ENCODE peak calls at places on chromosomes 5 and 9, in ten cellular contexts. One of them, this sample, is unnamed.

GRCh38 chr5:94992325-94992724 is 292.6 kb downstream of the MCTP1 start:
- DNase-seq in activated CD4-positive, alpha-beta T cell treated with anti-CD3 and anti-CD28 coated beads, Interleukin-2, amount 50 U/mL, for 4 hours: no peak
- DNase-seq in GM23248: no peak
- DNase-seq in uterus: no peak
- DNase-seq in activated CD8-positive, alpha-beta T cell treated with anti-CD3 and anti-CD28 coated beads for 36 hours: no peak
- DNase-seq in brain microvascular endothelial cell: no peak
- DNase-seq in transverse colon: no peak
- DNase-seq in BJ: no peak
- DNase-seq in mesendoderm: peak; percentile 25
- DNase-seq in Karpas-422: no peak
- DNase-seq in this sample: no peak

GRCh38 chr5:75335952-75336624 is 932 bp upstream of the HMGCR start:
- DNase-seq in activated CD4-positive, alpha-beta T cell treated with anti-CD3 and anti-CD28 coated beads, Interleukin-2, amount 50 U/mL, for 4 hours: peak; percentile 3
- DNase-seq in GM23248: peak; percentile 92
- DNase-seq in uterus: peak; percentile 33
- DNase-seq in activated CD8-positive, alpha-beta T cell treated with anti-CD3 and anti-CD28 coated beads for 36 hours: no peak
- DNase-seq in brain microvascular endothelial cell: peak; percentile 86
- DNase-seq in transverse colon: peak; percentile 59
- DNase-seq in BJ: peak; percentile 38
- DNase-seq in mesendoderm: peak; percentile 86
- DNase-seq in Karpas-422: peak; percentile 63
- DNase-seq in this sample: no peak

GRCh38 chr5:37198842-37199241 is 50.3 kb downstream of the CPLANE1 start:
- DNase-seq in activated CD4-positive, alpha-beta T cell treated with anti-CD3 and anti-CD28 coated beads, Interleukin-2, amount 50 U/mL, for 4 hours: no peak
- DNase-seq in GM23248: peak; percentile 15
- DNase-seq in uterus: no peak
- DNase-seq in activated CD8-positive, alpha-beta T cell treated with anti-CD3 and anti-CD28 coated beads for 36 hours: no peak
- DNase-seq in brain microvascular endothelial cell: no peak
- DNase-seq in transverse colon: no peak
- DNase-seq in BJ: no peak
- DNase-seq in mesendoderm: no peak
- DNase-seq in Karpas-422: no peak
- DNase-seq in this sample: no peak

GRCh38 chr9:113882181-113882580 is 6.1 kb downstream of the ZNF618 start:
- DNase-seq in activated CD4-positive, alpha-beta T cell treated with anti-CD3 and anti-CD28 coated beads, Interleukin-2, amount 50 U/mL, for 4 hours: no peak
- DNase-seq in GM23248: no peak
- DNase-seq in uterus: no peak
- DNase-seq in activated CD8-positive, alpha-beta T cell treated with anti-CD3 and anti-CD28 coated beads for 36 hours: no peak
- DNase-seq in brain microvascular endothelial cell: no peak
- DNase-seq in transverse colon: no peak
- DNase-seq in BJ: no peak
- DNase-seq in mesendoderm: no peak
- DNase-seq in Karpas-422: no peak
- DNase-seq in this sample: no peak

GRCh38 chr5:168782172-168782571 is 203.0 kb upstream of the PANK3 start:
- DNase-seq in activated CD4-positive, alpha-beta T cell treated with anti-CD3 and anti-CD28 coated beads, Interleukin-2, amount 50 U/mL, for 4 hours: no peak
- DNase-seq in GM23248: no peak
- DNase-seq in uterus: no peak
- DNase-seq in activated CD8-positive, alpha-beta T cell treated with anti-CD3 and anti-CD28 coated beads for 36 hours: no peak
- DNase-seq in brain microvascular endothelial cell: no peak
- DNase-seq in transverse colon: no peak
- DNase-seq in BJ: no peak
- DNase-seq in mesendoderm: peak; percentile 35
- DNase-seq in Karpas-422: no peak
- DNase-seq in this sample: no peak

GRCh38 chr9:88033303-88033702 is 59.0 kb upstream of the CDK20 start:
- DNase-seq in activated CD4-positive, alpha-beta T cell treated with anti-CD3 and anti-CD28 coated beads, Interleukin-2, amount 50 U/mL, for 4 hours: no peak
- DNase-seq in GM23248: no peak
- DNase-seq in uterus: no peak
- DNase-seq in activated CD8-positive, alpha-beta T cell treated with anti-CD3 and anti-CD28 coated beads for 36 hours: no peak
- DNase-seq in brain microvascular endothelial cell: no peak
- DNase-seq in transverse colon: peak; percentile 17
- DNase-seq in BJ: no peak
- DNase-seq in mesendoderm: no peak
- DNase-seq in Karpas-422: no peak
- DNase-seq in this sample: no peak

GRCh38 chr5:103283120-103283519 is 24.6 kb downstream of the MACIR start:
- DNase-seq in activated CD4-positive, alpha-beta T cell treated with anti-CD3 and anti-CD28 coated beads, Interleukin-2, amount 50 U/mL, for 4 hours: no peak
- DNase-seq in GM23248: no peak
- DNase-seq in uterus: no peak
- DNase-seq in activated CD8-positive, alpha-beta T cell treated with anti-CD3 and anti-CD28 coated beads for 36 hours: no peak
- DNase-seq in brain microvascular endothelial cell: no peak
- DNase-seq in transverse colon: no peak
- DNase-seq in BJ: no peak
- DNase-seq in mesendoderm: no peak
- DNase-seq in Karpas-422: no peak
- DNase-seq in this sample: no peak

GRCh38 chr5:102411-103043 is 10.6 kb downstream of the PLEKHG4B start:
- DNase-seq in activated CD4-positive, alpha-beta T cell treated with anti-CD3 and anti-CD28 coated beads, Interleukin-2, amount 50 U/mL, for 4 hours: no peak
- DNase-seq in GM23248: peak; percentile 34
- DNase-seq in uterus: no peak
- DNase-seq in activated CD8-positive, alpha-beta T cell treated with anti-CD3 and anti-CD28 coated beads for 36 hours: no peak
- DNase-seq in brain microvascular endothelial cell: no peak
- DNase-seq in transverse colon: no peak
- DNase-seq in BJ: no peak
- DNase-seq in mesendoderm: no peak
- DNase-seq in Karpas-422: peak; percentile 49
- DNase-seq in this sample: no peak

GRCh38 chr9:124439086-124439485 is 11.2 kb upstream of the ADGRD2 start:
- DNase-seq in activated CD4-positive, alpha-beta T cell treated with anti-CD3 and anti-CD28 coated beads, Interleukin-2, amount 50 U/mL, for 4 hours: no peak
- DNase-seq in GM23248: no peak
- DNase-seq in uterus: no peak
- DNase-seq in activated CD8-positive, alpha-beta T cell treated with anti-CD3 and anti-CD28 coated beads for 36 hours: no peak
- DNase-seq in brain microvascular endothelial cell: no peak
- DNase-seq in transverse colon: no peak
- DNase-seq in BJ: no peak
- DNase-seq in mesendoderm: no peak
- DNase-seq in Karpas-422: no peak
- DNase-seq in this sample: no peak

GRCh38 chr5:164214698-164215097 is 709.3 kb downstream of the MAT2B start:
- DNase-seq in activated CD4-positive, alpha-beta T cell treated with anti-CD3 and anti-CD28 coated beads, Interleukin-2, amount 50 U/mL, for 4 hours: no peak
- DNase-seq in GM23248: no peak
- DNase-seq in uterus: no peak
- DNase-seq in activated CD8-positive, alpha-beta T cell treated with anti-CD3 and anti-CD28 coated beads for 36 hours: no peak
- DNase-seq in brain microvascular endothelial cell: no peak
- DNase-seq in transverse colon: no peak
- DNase-seq in BJ: no peak
- DNase-seq in mesendoderm: no peak
- DNase-seq in Karpas-422: no peak
- DNase-seq in this sample: no peak

GRCh38 chr5:124822647-124823046 is 76.2 kb upstream of the ZNF608 start:
- DNase-seq in activated CD4-positive, alpha-beta T cell treated with anti-CD3 and anti-CD28 coated beads, Interleukin-2, amount 50 U/mL, for 4 hours: no peak
- DNase-seq in GM23248: no peak
- DNase-seq in uterus: no peak
- DNase-seq in activated CD8-positive, alpha-beta T cell treated with anti-CD3 and anti-CD28 coated beads for 36 hours: no peak
- DNase-seq in brain microvascular endothelial cell: no peak
- DNase-seq in transverse colon: no peak
- DNase-seq in BJ: no peak
- DNase-seq in mesendoderm: no peak
- DNase-seq in Karpas-422: no peak
- DNase-seq in this sample: no peak

GRCh38 chr5:124868661-124869060 is 122.2 kb upstream of the ZNF608 start:
- DNase-seq in activated CD4-positive, alpha-beta T cell treated with anti-CD3 and anti-CD28 coated beads, Interleukin-2, amount 50 U/mL, for 4 hours: no peak
- DNase-seq in GM23248: no peak
- DNase-seq in uterus: no peak
- DNase-seq in activated CD8-positive, alpha-beta T cell treated with anti-CD3 and anti-CD28 coated beads for 36 hours: no peak
- DNase-seq in brain microvascular endothelial cell: no peak
- DNase-seq in transverse colon: no peak
- DNase-seq in BJ: no peak
- DNase-seq in mesendoderm: no peak
- DNase-seq in Karpas-422: no peak
- DNase-seq in this sample: no peak

GRCh38 chr5:111930407-111930806 is 173.4 kb upstream of the NREP start:
- DNase-seq in activated CD4-positive, alpha-beta T cell treated with anti-CD3 and anti-CD28 coated beads, Interleukin-2, amount 50 U/mL, for 4 hours: no peak
- DNase-seq in GM23248: peak; percentile 64
- DNase-seq in uterus: no peak
- DNase-seq in activated CD8-positive, alpha-beta T cell treated with anti-CD3 and anti-CD28 coated beads for 36 hours: no peak
- DNase-seq in brain microvascular endothelial cell: no peak
- DNase-seq in transverse colon: no peak
- DNase-seq in BJ: no peak
- DNase-seq in mesendoderm: peak; percentile 25
- DNase-seq in Karpas-422: no peak
- DNase-seq in this sample: no peak

GRCh38 chr9:103803245-103803644 is 290.9 kb upstream of the SMC2 start:
- DNase-seq in activated CD4-positive, alpha-beta T cell treated with anti-CD3 and anti-CD28 coated beads, Interleukin-2, amount 50 U/mL, for 4 hours: no peak
- DNase-seq in GM23248: no peak
- DNase-seq in uterus: no peak
- DNase-seq in activated CD8-positive, alpha-beta T cell treated with anti-CD3 and anti-CD28 coated beads for 36 hours: no peak
- DNase-seq in brain microvascular endothelial cell: no peak
- DNase-seq in transverse colon: no peak
- DNase-seq in BJ: no peak
- DNase-seq in mesendoderm: no peak
- DNase-seq in Karpas-422: no peak
- DNase-seq in this sample: no peak

GRCh38 chr5:128559300-128560297 is 21.6 kb upstream of the FBN2 start:
- DNase-seq in activated CD4-positive, alpha-beta T cell treated with anti-CD3 and anti-CD28 coated beads, Interleukin-2, amount 50 U/mL, for 4 hours: no peak
- DNase-seq in GM23248: peak; percentile 50
- DNase-seq in uterus: no peak
- DNase-seq in activated CD8-positive, alpha-beta T cell treated with anti-CD3 and anti-CD28 coated beads for 36 hours: no peak
- DNase-seq in brain microvascular endothelial cell: peak; percentile 33
- DNase-seq in transverse colon: no peak
- DNase-seq in BJ: no peak
- DNase-seq in mesendoderm: no peak
- DNase-seq in Karpas-422: no peak
- DNase-seq in this sample: no peak

GRCh38 chr5:85500869-85501268 is 1116.2 kb upstream of the EDIL3 start:
- DNase-seq in activated CD4-positive, alpha-beta T cell treated with anti-CD3 and anti-CD28 coated beads, Interleukin-2, amount 50 U/mL, for 4 hours: no peak
- DNase-seq in GM23248: no peak
- DNase-seq in uterus: no peak
- DNase-seq in activated CD8-positive, alpha-beta T cell treated with anti-CD3 and anti-CD28 coated beads for 36 hours: no peak
- DNase-seq in brain microvascular endothelial cell: no peak
- DNase-seq in transverse colon: no peak
- DNase-seq in BJ: no peak
- DNase-seq in mesendoderm: peak; percentile 85
- DNase-seq in Karpas-422: no peak
- DNase-seq in this sample: no peak

GRCh38 chr9:114507726-114508125 is 2.5 kb upstream of the WHRN start:
- DNase-seq in activated CD4-positive, alpha-beta T cell treated with anti-CD3 and anti-CD28 coated beads, Interleukin-2, amount 50 U/mL, for 4 hours: no peak
- DNase-seq in GM23248: peak; percentile 56
- DNase-seq in uterus: no peak
- DNase-seq in activated CD8-positive, alpha-beta T cell treated with anti-CD3 and anti-CD28 coated beads for 36 hours: peak; percentile 32
- DNase-seq in brain microvascular endothelial cell: no peak
- DNase-seq in transverse colon: no peak
- DNase-seq in BJ: no peak
- DNase-seq in mesendoderm: peak; percentile 65
- DNase-seq in Karpas-422: peak; percentile 70
- DNase-seq in this sample: no peak

GRCh38 chr9:132241483-132241839 is 79.6 kb downstream of the NTNG2 start:
- DNase-seq in activated CD4-positive, alpha-beta T cell treated with anti-CD3 and anti-CD28 coated beads, Interleukin-2, amount 50 U/mL, for 4 hours: no peak
- DNase-seq in GM23248: no peak
- DNase-seq in uterus: peak; percentile 27
- DNase-seq in activated CD8-positive, alpha-beta T cell treated with anti-CD3 and anti-CD28 coated beads for 36 hours: no peak
- DNase-seq in brain microvascular endothelial cell: no peak
- DNase-seq in transverse colon: no peak
- DNase-seq in BJ: no peak
- DNase-seq in mesendoderm: no peak
- DNase-seq in Karpas-422: no peak
- DNase-seq in this sample: no peak

GRCh38 chr5:155729684-155730059 is 597.3 kb upstream of the SGCD start:
- DNase-seq in activated CD4-positive, alpha-beta T cell treated with anti-CD3 and anti-CD28 coated beads, Interleukin-2, amount 50 U/mL, for 4 hours: no peak
- DNase-seq in GM23248: peak; percentile 18
- DNase-seq in uterus: no peak
- DNase-seq in activated CD8-positive, alpha-beta T cell treated with anti-CD3 and anti-CD28 coated beads for 36 hours: no peak
- DNase-seq in brain microvascular endothelial cell: no peak
- DNase-seq in transverse colon: no peak
- DNase-seq in BJ: no peak
- DNase-seq in mesendoderm: peak; percentile 14
- DNase-seq in Karpas-422: no peak
- DNase-seq in this sample: no peak

GRCh38 chr5:132813599-132814440 is 718 bp downstream of the SOWAHA start:
- DNase-seq in activated CD4-positive, alpha-beta T cell treated with anti-CD3 and anti-CD28 coated beads, Interleukin-2, amount 50 U/mL, for 4 hours: no peak
- DNase-seq in GM23248: peak; percentile 47
- DNase-seq in uterus: no peak
- DNase-seq in activated CD8-positive, alpha-beta T cell treated with anti-CD3 and anti-CD28 coated beads for 36 hours: peak; percentile 44
- DNase-seq in brain microvascular endothelial cell: no peak
- DNase-seq in transverse colon: peak; percentile 48
- DNase-seq in BJ: no peak
- DNase-seq in mesendoderm: peak; percentile 61
- DNase-seq in Karpas-422: no peak
- DNase-seq in this sample: peak; percentile 36

This sample was measured in activated CD8-positive, alpha-beta memory T cell treated with anti-CD3 and anti-CD28 coated beads, Interleukin-2, amount 50 U/mL, for 4 hours.